ENCODE peak calls at places on chromosomes 3 and 15, in ten cellular contexts. S is foreskin keratinocyte, U is T-helper 1 cell, H is body of pancreas, Z is non-pigmented ciliary epithelial cell, A is EH, W is H54, G is iris pigment epithelial cell, B is NCI-H2171, N is H9. T is an unnamed sample.

GRCh38 chr3:96169111-96169510 is 645.3 kb upstream of the EPHA6 start:
- DNase-seq in S (no peak), U (no peak), H (no peak), Z (no peak), A (no peak), W (no peak), G (no peak), B (no peak), N (no peak), T (no peak)

GRCh38 chr3:160245261-160245800 is 20.1 kb downstream of the C3orf80 start:
- DNase-seq in S (no peak), U (no peak), H (no peak), Z (peak), A (peak), W (no peak), G (no peak), B (no peak), N (no peak), T (no peak)

GRCh38 chr15:35115155-35115725 is 30.1 kb upstream of the NANOGP8 start:
- DNase-seq in S (no peak), U (no peak), H (peak), Z (no peak), A (no peak), W (no peak), G (peak), B (no peak), N (no peak), T (no peak)

GRCh38 chr3:194575484-194576210 is 57.6 kb downstream of the TMEM44 start:
- DNase-seq in S (no peak), U (no peak), H (peak), Z (no peak), A (peak), W (no peak), G (peak), B (no peak), N (peak), T (peak)

GRCh38 chr3:51705276-51706020 is 1.4 kb upstream of the GRM2 start:
- DNase-seq in S (no peak), U (no peak), H (no peak), Z (no peak), A (no peak), W (no peak), G (no peak), B (no peak), N (no peak), T (no peak)

GRCh38 chr15:31306426-31307269 is 20.0 kb upstream of the KLF13 start:
- DNase-seq in S (peak), U (no peak), H (no peak), Z (no peak), A (no peak), W (no peak), G (no peak), B (no peak), N (peak), T (no peak)

GRCh38 chr3:160217675-160218074 is 7.5 kb upstream of the C3orf80 start:
- DNase-seq in S (no peak), U (no peak), H (no peak), Z (no peak), A (no peak), W (no peak), G (no peak), B (no peak), N (no peak), T (no peak)

GRCh38 chr3:175346573-175347356 is 487.6 kb downstream of the NAALADL2 start:
- DNase-seq in S (peak), U (no peak), H (peak), Z (peak), A (peak), W (peak), G (peak), B (no peak), N (no peak), T (peak)

GRCh38 chr15:94526071-94526689 is 294.8 kb downstream of the MCTP2 start:
- DNase-seq in S (no peak), U (no peak), H (no peak), Z (no peak), A (no peak), W (peak), G (no peak), B (no peak), N (peak), T (no peak)

GRCh38 chr3:12891985-12892839 is 50.8 kb upstream of the RPL32 start:
- DNase-seq in S (no peak), U (no peak), H (peak), Z (peak), A (peak), W (peak), G (peak), B (peak), N (peak), T (peak)

GRCh38 chr3:134373278-134373941 is 837 bp downstream of the AMOTL2 start:
- DNase-seq in S (peak), U (no peak), H (peak), Z (peak), A (peak), W (peak), G (peak), B (no peak), N (peak), T (peak)

GRCh38 chr3:107028626-107029025 is 348.6 kb upstream of the CCDC54 start:
- DNase-seq in S (no peak), U (no peak), H (no peak), Z (no peak), A (no peak), W (no peak), G (no peak), B (no peak), N (no peak), T (no peak)

GRCh38 chr15:101445562-101446526 is 43.7 kb downstream of the PCSK6 start:
- DNase-seq in S (peak), U (no peak), H (no peak), Z (peak), A (peak), W (no peak), G (peak), B (no peak), N (no peak), T (peak)

GRCh38 chr3:139317660-139318430 is 26.0 kb upstream of the MRPS22 start:
- DNase-seq in S (peak), U (no peak), H (peak), Z (no peak), A (no peak), W (no peak), G (no peak), B (no peak), N (no peak), T (no peak)

GRCh38 chr15:78149805-78150751 is 916 bp downstream of the IDH3A start:
- DNase-seq in S (no peak), U (no peak), H (peak), Z (no peak), A (no peak), W (no peak), G (no peak), B (peak), N (no peak), T (no peak)

GRCh38 chr3:155412856-155413255 is 119.4 kb upstream of the STRIT1 start:
- DNase-seq in S (no peak), U (no peak), H (no peak), Z (no peak), A (no peak), W (no peak), G (no peak), B (no peak), N (no peak), T (no peak)

GRCh38 chr15:100544946-100545345 is 16.2 kb upstream of the CERS3 start:
- DNase-seq in S (no peak), U (no peak), H (no peak), Z (no peak), A (no peak), W (no peak), G (no peak), B (no peak), N (no peak), T (no peak)

GRCh38 chr3:72629191-72629611 is 219.0 kb downstream of the SHQ1 start:
- DNase-seq in S (no peak), U (no peak), H (no peak), Z (no peak), A (no peak), W (no peak), G (peak), B (no peak), N (no peak), T (no peak)

GRCh38 chr15:88878720-88879184 is 16.6 kb downstream of the HAPLN3 start:
- DNase-seq in S (no peak), U (no peak), H (peak), Z (no peak), A (peak), W (peak), G (peak), B (peak), N (peak), T (no peak)

GRCh38 chr3:55485208-55485791 is 1.8 kb downstream of the WNT5A start:
- DNase-seq in S (peak), U (no peak), H (peak), Z (no peak), A (peak), W (peak), G (peak), B (peak), N (peak), T (peak)

GRCh38 chr3:136861890-136862610 is at the start of gene NCK1:
- DNase-seq in S (peak), U (peak), H (peak), Z (peak), A (peak), W (peak), G (peak), B (peak), N (peak), T (peak)

GRCh38 chr15:66184936-66185790 is 68.4 kb downstream of the MEGF11 start:
- DNase-seq in S (no peak), U (no peak), H (no peak), Z (no peak), A (peak), W (no peak), G (no peak), B (no peak), N (peak), T (no peak)

GRCh38 chr3:136428167-136428566 is 178.0 kb downstream of the PCCB start:
- DNase-seq in S (no peak), U (no peak), H (no peak), Z (no peak), A (no peak), W (no peak), G (peak), B (no peak), N (no peak), T (no peak)

GRCh38 chr15:66484539-66485112 is 12.9 kb downstream of the SNAPC5 start:
- DNase-seq in S (no peak), U (no peak), H (no peak), Z (no peak), A (no peak), W (no peak), G (no peak), B (no peak), N (no peak), T (no peak)

GRCh38 chr3:194806991-194807685 is 121.5 kb downstream of the FAM43A start:
- DNase-seq in S (peak), U (no peak), H (no peak), Z (no peak), A (peak), W (no peak), G (peak), B (no peak), N (no peak), T (peak)

GRCh38 chr3:103712320-103713008 is 1277.6 kb downstream of the ZPLD1 start:
- DNase-seq in S (peak), U (no peak), H (no peak), Z (peak), A (no peak), W (no peak), G (peak), B (no peak), N (no peak), T (peak)

GRCh38 chr3:128178782-128179473 is 25.6 kb downstream of the EEFSEC start:
- DNase-seq in S (no peak), U (no peak), H (no peak), Z (no peak), A (peak), W (no peak), G (peak), B (no peak), N (no peak), T (no peak)

GRCh38 chr3:139427283-139428060 is 38.0 kb upstream of the COPB2 start:
- DNase-seq in S (peak), U (no peak), H (peak), Z (peak), A (peak), W (peak), G (peak), B (peak), N (no peak), T (peak)

GRCh38 chr3:78728406-78729145 is 1039.2 kb downstream of the ROBO1 start:
- DNase-seq in S (no peak), U (no peak), H (peak), Z (no peak), A (peak), W (no peak), G (peak), B (peak), N (no peak), T (peak)